ENCODE peak calls at places on chromosomes 12 and 14, in five cellular contexts. B is upper lobe of left lung, O is B cell, D is dorsolateral prefrontal cortex, R is tibial artery. F is an unnamed sample.

GRCh38 chr12:132174015-132174660 is 29.9 kb downstream of the NOC4L start:
- DNase-seq in B (peak), O (no peak), R (no peak), D (peak), F (no peak)

GRCh38 chr12:83954939-83955601 is 957.5 kb downstream of the SLC6A15 start:
- DNase-seq in D (no peak), O (no peak), R (no peak), B (no peak), F (no peak)

GRCh38 chr14:77124345-77125274 is 17.0 kb downstream of the ZDHHC22 start:
- DNase-seq in B (peak), D (peak), O (peak), R (no peak), F (peak)

GRCh38 chr12:108613548-108613947 is 15.7 kb upstream of the TMEM119 start:
- DNase-seq in R (no peak), D (no peak), B (no peak), O (peak), F (peak)

GRCh38 chr12:106247731-106248176 is at the start of gene CKAP4:
- DNase-seq in R (peak), O (peak), D (peak), B (peak), F (peak)

GRCh38 chr14:68625366-68626090 is 167.3 kb downstream of the ZFP36L1 start:
- DNase-seq in O (no peak), B (no peak), D (no peak), R (peak), F (no peak)

GRCh38 chr12:106581543-106582263 is 1.1 kb upstream of the RFX4 start:
- DNase-seq in B (peak), O (no peak), R (no peak), D (no peak), F (no peak)

GRCh38 chr14:50770586-50770985 is 60.4 kb downstream of the NIN start:
- DNase-seq in D (no peak), B (peak), O (no peak), R (no peak), F (no peak)

GRCh38 chr14:24398943-24399801 is at the start of gene NYNRIN:
- DNase-seq in D (no peak), R (peak), B (peak), O (peak), F (no peak)

GRCh38 chr12:57616383-57617101 is 5.3 kb downstream of the ARHGEF25 start:
- DNase-seq in D (peak), B (no peak), O (no peak), R (no peak), F (no peak)

GRCh38 chr14:72663956-72664650 is 229.8 kb downstream of the DPF3 start:
- DNase-seq in B (no peak), O (no peak), D (no peak), R (no peak), F (no peak)

GRCh38 chr14:71498151-71498734 is 434.0 kb upstream of the RGS6 start:
- DNase-seq in R (no peak), O (no peak), B (no peak), D (no peak), F (no peak)

GRCh38 chr12:84637926-84638325 is 274.7 kb downstream of the SLC6A15 start:
- DNase-seq in B (no peak), R (no peak), D (no peak), O (no peak), F (no peak)

GRCh38 chr14:77761205-77761931 is 412 bp upstream of the SNW1 start:
- DNase-seq in D (no peak), O (peak), R (peak), B (no peak), F (no peak)

GRCh38 chr14:59013672-59014298 is 174.7 kb upstream of the DAAM1 start:
- DNase-seq in R (no peak), D (no peak), B (no peak), O (no peak), F (no peak)

GRCh38 chr12:88870000-88870737 is 289.9 kb upstream of the KITLG start:
- DNase-seq in R (no peak), B (no peak), O (no peak), D (no peak), F (no peak)

GRCh38 chr14:104438166-104438887 is 141.2 kb upstream of the C14orf180 start:
- DNase-seq in D (peak), B (peak), R (no peak), O (no peak), F (no peak)

GRCh38 chr14:92397140-92397815 is 74.3 kb downstream of the SLC24A4 start:
- DNase-seq in R (no peak), B (no peak), O (no peak), D (peak), F (no peak)

GRCh38 chr12:54958048-54958658 is 26.4 kb downstream of the TESPA1 start:
- DNase-seq in B (no peak), O (peak), D (no peak), R (no peak), F (peak)

GRCh38 chr14:105145381-105146180 is 23.0 kb downstream of the JAG2 start:
- DNase-seq in D (no peak), B (peak), R (peak), O (no peak), F (no peak)

GRCh38 chr14:68945585-68946289 is 33.4 kb downstream of the ACTN1 start:
- DNase-seq in R (no peak), O (no peak), D (no peak), B (no peak), F (no peak)

GRCh38 chr12:89574736-89575208 is 48.9 kb upstream of the POC1B start:
- DNase-seq in D (no peak), O (no peak), B (no peak), R (no peak), F (no peak)

GRCh38 chr12:109743076-109743910 is 29.7 kb downstream of the FAM222A start:
- DNase-seq in O (no peak), B (no peak), R (peak), D (peak), F (no peak)

GRCh38 chr12:92140919-92141536 is 4.6 kb downstream of the BTG1 start:
- DNase-seq in B (no peak), O (no peak), D (no peak), R (no peak), F (no peak)

GRCh38 chr14:30998100-30998706 is 27.2 kb upstream of the AP4S1 start:
- DNase-seq in B (no peak), O (no peak), D (no peak), R (no peak), F (no peak)

GRCh38 chr12:116159175-116159574 is 118.3 kb downstream of the MED13L start:
- DNase-seq in O (no peak), R (no peak), D (no peak), B (no peak), F (no peak)

GRCh38 chr12:50988871-50989270 is 36.5 kb downstream of the HIGD1C start:
- DNase-seq in D (no peak), R (no peak), O (no peak), B (no peak), F (no peak)

GRCh38 chr12:77402726-77403125 is 337.4 kb upstream of the E2F7 start:
- DNase-seq in R (no peak), B (no peak), D (no peak), O (no peak), F (no peak)

GRCh38 chr14:53151867-53152626 is 1.1 kb downstream of the DDHD1 start:
- DNase-seq in B (peak), D (peak), O (peak), R (peak), F (peak)
- TF ChIP-seq CTCF in B (no peak), D (peak), O (no peak), R (no peak), F (peak)

GRCh38 chr12:42259699-42260098 is 21.7 kb upstream of the YAF2 start:
- DNase-seq in B (no peak), D (no peak), R (no peak), O (no peak), F (no peak)

GRCh38 chr12:42255875-42256261 is 17.8 kb upstream of the YAF2 start:
- DNase-seq in B (no peak), O (no peak), R (no peak), D (no peak), F (no peak)

GRCh38 chr12:42260518-42260917 is 22.5 kb upstream of the YAF2 start:
- DNase-seq in O (no peak), B (no peak), D (no peak), R (no peak), F (no peak)

DNA sequence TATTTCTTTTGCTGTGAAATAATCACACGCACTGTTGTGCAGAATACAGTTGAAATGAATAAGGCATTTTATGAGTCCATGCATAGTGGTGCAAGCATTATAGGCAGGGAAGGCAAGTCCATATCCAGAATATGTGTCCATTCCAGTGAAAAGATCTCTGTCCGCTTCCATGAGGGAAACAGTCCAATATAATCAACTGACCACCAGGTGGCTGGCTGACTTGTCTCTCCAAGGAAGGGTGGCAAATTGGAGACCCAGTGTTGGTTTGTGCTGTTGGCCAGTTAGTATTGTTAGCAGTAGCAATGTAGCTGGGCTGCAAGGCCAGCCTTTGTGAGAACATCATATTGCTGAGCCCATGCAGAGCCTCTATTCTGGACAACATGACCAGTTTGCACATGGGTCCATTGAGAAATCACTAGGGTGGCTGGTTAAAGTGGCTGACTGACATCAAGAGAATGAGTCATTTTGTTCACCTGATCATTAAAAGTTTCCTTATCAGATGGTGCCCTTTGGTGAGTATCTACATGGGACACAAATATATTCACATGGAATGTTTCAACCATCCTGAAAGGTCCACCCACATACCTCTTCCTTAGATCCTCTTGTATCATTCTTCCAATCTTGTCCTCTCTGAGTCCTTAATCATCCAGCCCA is 17.3 kb upstream of the YAF2 start:
- DNase-seq in B (no peak), R (no peak), D (no peak), O (no peak), F (no peak)
- TF ChIP-seq CTCF in B (no peak), R (no peak), D (no peak), O (no peak), F (no peak)

DNA sequence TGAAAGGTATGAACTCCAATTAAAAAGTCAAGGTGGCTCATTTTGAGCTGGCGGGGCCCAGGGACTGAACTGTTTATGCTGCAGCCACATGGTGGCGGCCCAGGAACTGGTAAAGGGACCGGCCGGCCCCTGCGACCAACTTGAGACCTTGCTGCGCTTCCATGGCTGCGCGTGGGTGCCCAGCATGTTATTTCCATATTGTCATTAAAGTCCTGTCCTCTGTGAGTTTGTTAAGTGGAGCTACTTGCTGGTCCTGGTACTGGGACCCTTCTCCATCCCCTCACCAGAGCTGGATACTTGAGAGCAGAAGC is 62.3 kb downstream of the BEGAIN start:
- DNase-seq in O (no peak), D (peak), R (peak), B (no peak), F (peak)
- TF ChIP-seq CTCF in O (no peak), D (no peak), R (no peak), B (peak), F (peak)

GRCh38 chr14:82796081-82796480 is 1262.4 kb upstream of the SEL1L start:
- DNase-seq in D (no peak), R (no peak), O (no peak), B (no peak), F (no peak)
- TF ChIP-seq CTCF in D (no peak), R (no peak), O (no peak), B (no peak), F (no peak)

DNA sequence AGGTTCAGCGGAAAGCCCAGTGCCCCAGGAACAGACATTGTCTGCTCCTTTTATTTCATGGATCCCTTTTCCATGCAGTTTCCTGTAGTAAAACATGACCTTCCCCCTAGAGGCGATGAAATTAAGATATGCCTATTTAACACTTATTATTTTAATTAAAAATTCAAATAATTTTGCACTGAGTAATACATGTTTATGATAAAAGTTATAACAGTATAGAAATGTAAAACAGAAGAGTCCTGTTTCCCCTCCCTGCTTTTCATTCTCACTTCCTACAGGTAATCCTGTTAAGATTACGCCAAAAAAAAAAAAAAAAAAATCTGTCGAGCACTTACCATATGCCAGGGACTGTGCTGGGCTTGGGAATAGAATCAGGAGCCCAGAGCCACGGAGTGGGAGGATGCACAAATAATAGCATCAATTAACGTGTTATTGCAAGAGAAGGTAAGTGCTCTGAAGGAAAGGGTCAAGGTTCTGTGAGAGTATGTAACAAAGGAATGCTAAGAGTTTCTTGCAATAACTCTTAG is 830 bp upstream of the LPCAT3 start:
- DNase-seq in O (no peak), D (no peak), B (no peak), R (no peak), F (no peak)
- TF ChIP-seq CTCF in O (peak), D (no peak), B (no peak), R (no peak), F (no peak)

GRCh38 chr12:26188641-26189040 is 6.7 kb upstream of the SSPN start:
- DNase-seq in O (no peak), R (no peak), B (no peak), D (no peak), F (no peak)

GRCh38 chr12:26187014-26187413 is 8.4 kb upstream of the SSPN start:
- DNase-seq in D (no peak), R (no peak), O (no peak), B (peak), F (no peak)

GRCh38 chr12:26185532-26186320 is 9.6 kb upstream of the SSPN start:
- DNase-seq in B (no peak), O (no peak), D (no peak), R (no peak), F (no peak)

GRCh38 chr12:26188132-26188531 is 7.2 kb upstream of the SSPN start:
- DNase-seq in B (no peak), D (no peak), O (no peak), R (no peak), F (no peak)

DNA sequence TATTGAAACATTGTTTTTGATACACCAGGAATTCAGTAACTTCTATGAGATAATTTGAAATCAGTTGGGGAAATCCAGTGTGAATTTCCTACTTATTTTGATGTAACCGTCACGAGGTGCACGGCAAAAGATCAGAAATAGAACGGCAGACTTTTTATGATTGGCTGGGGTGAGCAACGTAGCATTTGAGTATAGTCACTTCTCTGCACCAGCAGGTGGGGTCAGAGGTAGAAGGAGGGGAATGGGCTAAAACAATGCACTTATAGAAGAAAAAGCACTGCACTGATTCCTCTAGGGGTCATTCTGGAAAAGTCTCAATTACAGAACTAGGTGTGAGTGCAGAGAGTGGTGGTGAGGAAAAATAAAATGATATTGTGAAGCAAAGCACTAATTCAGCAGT is 7.9 kb upstream of the SSPN start:
- DNase-seq in R (no peak), D (no peak), O (no peak), B (no peak), F (no peak)
- TF ChIP-seq CTCF in R (no peak), D (no peak), O (no peak), B (no peak), F (no peak)

GRCh38 chr12:113868365-113868764 is 97.8 kb downstream of the RBM19 start:
- DNase-seq in O (no peak), R (no peak), B (no peak), D (no peak), F (no peak)

GRCh38 chr12:113870035-113870434 is 96.1 kb downstream of the RBM19 start:
- DNase-seq in D (peak), R (no peak), B (no peak), O (no peak), F (no peak)

GRCh38 chr12:113866496-113866895 is 99.6 kb downstream of the RBM19 start:
- DNase-seq in O (no peak), R (no peak), B (no peak), D (no peak), F (no peak)

GRCh38 chr12:113870890-113871289 is 95.2 kb downstream of the RBM19 start:
- DNase-seq in B (no peak), R (no peak), O (no peak), D (no peak), F (no peak)

GRCh38 chr12:113867258-113867657 is 98.9 kb downstream of the RBM19 start:
- DNase-seq in R (no peak), B (no peak), D (no peak), O (no peak), F (no peak)
- TF ChIP-seq CTCF in R (no peak), B (no peak), D (no peak), O (no peak), F (no peak)

DNA sequence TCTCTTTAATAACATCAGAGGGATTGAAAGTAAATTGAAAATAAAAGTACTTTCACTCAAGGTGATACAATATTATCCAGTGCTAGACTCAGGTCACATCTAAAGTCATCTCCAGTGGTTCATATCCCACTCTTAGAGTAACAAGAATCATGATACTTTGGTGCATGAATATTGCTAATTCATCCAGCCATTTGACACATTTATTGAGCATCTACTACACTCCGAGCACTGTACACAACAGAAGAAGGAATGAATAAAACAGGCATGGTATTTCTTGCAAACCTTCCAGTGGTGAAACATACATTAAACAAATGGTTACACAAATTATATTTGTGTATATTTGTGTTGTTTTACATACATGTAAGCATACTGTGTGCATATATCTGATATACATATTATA is 116.0 kb upstream of the TMCC3 start:
- DNase-seq in R (no peak), O (no peak), B (no peak), D (no peak), F (no peak)
- TF ChIP-seq CTCF in R (no peak), O (no peak), B (no peak), D (no peak), F (no peak)

DNA sequence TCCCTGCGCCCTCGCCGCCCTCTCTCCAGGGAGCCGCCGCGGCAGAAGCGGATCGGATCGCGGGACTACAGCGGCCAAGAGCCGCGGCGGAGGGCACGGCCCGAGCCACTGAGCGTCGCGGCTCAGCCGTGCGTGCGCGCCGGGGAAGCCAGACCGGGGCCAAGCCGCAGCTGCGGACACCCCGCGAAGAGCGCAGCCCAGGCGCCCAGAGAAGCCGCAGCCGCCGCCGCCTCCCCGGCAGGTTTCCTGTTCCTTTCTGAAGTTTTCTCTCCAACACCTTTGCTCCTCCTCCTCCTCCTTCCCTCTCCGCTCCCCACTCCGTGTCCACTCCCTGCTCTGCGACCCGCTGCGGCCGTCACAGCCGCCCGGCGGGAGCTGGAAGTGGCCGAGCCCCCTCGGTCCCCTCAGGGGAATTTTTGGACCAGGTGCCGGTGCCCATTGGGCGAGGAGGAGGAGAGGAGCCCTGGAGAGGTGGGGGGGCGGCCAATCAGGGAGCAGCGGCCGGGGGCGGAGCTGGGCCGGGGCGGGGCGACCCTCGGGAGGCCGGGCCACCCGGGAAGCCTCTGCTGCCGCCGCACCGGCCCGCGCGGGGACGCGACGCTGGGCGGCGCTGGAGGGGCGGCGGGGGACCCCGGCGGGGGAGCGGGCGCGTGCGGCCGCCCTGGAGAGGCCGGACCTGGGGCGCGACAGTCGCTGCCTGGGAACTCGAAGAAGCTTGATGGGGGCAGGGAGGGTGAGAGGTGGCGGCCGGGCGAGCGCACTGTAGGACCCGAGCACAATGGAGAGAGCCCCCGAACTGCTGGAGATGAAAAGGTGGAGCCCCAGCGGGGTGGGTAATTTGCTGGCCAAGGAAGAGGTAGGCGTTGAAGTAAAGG is at the start of gene ITPR2:
- DNase-seq in R (peak), O (peak), D (peak), B (peak), F (peak)
- TF ChIP-seq CTCF in R (no peak), O (peak), D (no peak), B (peak), F (peak)

F was measured in GM10248.